ENCODE peak calls at places on chromosomes 3 and 15, in seven cellular contexts. V is aorta; P is CD8-positive, alpha-beta memory T cell; J is spleen; A is heart left ventricle; M is neuronal stem cell; B is thoracic aorta. S is an unnamed sample.

GRCh38 chr3:196996454-196997265 is 28.0 kb upstream of the PIGZ start:
- DNase-seq in P (no peak), J (peak), V (no peak), A (peak), M (no peak), B (no peak), S (no peak)

GRCh38 chr3:127226946-127227842 is 34.3 kb downstream of the PRR23E start:
- DNase-seq in P (no peak), B (no peak), J (no peak), M (peak), V (no peak), A (peak), S (no peak)

GRCh38 chr15:99125061-99125990 is 20.4 kb downstream of the SYNM start:
- DNase-seq in V (peak), B (peak), M (no peak), A (no peak), P (no peak), J (no peak), S (no peak)

GRCh38 chr3:19147905-19148767 is at the start of gene KCNH8:
- DNase-seq in J (peak), P (no peak), V (peak), B (no peak), A (peak), M (peak), S (no peak)

GRCh38 chr3:119148493-119149180 is 2.7 kb downstream of the TEX55 start:
- DNase-seq in M (no peak), P (no peak), A (no peak), V (no peak), J (no peak), B (no peak), S (no peak)

GRCh38 chr3:184791134-184791533 is 20.8 kb upstream of the VPS8 start:
- DNase-seq in V (no peak), B (no peak), P (no peak), J (no peak), M (no peak), A (no peak), S (no peak)

GRCh38 chr3:128309026-128309425 is 155.7 kb downstream of the EEFSEC start:
- DNase-seq in M (no peak), V (no peak), J (no peak), P (no peak), B (no peak), A (no peak), S (no peak)

GRCh38 chr15:58378241-58379085 is 53.3 kb upstream of the LIPC start:
- DNase-seq in P (no peak), V (no peak), B (no peak), M (no peak), J (no peak), A (no peak), S (no peak)

GRCh38 chr3:55009372-55009771 is 81.5 kb upstream of the LRTM1 start:
- DNase-seq in M (no peak), J (no peak), A (no peak), V (no peak), P (no peak), B (no peak), S (no peak)

GRCh38 chr3:179281825-179282224 is 30.9 kb upstream of the KCNMB3 start:
- DNase-seq in P (no peak), B (no peak), A (no peak), J (no peak), V (no peak), M (no peak), S (no peak)

GRCh38 chr15:45391746-45392711 is 13.7 kb upstream of the GATM start:
- DNase-seq in J (no peak), B (no peak), M (no peak), A (no peak), V (peak), P (no peak), S (no peak)

DNA sequence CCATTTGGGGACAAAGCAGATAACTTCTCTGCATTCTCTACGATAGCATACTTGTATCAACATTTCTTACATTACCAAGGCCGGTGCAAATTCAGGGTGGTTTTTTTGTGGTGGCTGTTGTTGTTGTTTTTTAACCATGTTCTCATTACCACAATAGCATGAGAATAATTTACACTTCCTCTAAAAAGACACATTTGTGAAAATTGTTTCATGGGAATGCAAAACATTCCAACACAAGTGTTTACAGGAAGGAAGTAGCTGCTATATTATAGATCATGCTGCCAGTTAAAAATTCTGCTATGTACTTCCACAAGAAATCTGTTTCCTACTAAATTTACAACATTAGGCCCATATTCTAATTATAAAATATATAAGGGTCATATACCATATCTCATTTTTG is 60.3 kb downstream of the UACA start:
- DNase-seq in M (no peak), J (no peak), P (no peak), A (no peak), B (no peak), V (no peak), S (no peak)
- H3K27ac ChIP-seq in M (no peak), J (no peak), P (no peak), A (peak), B (peak), V (peak), S (no peak)

GRCh38 chr3:64685331-64685799 is 2.4 kb downstream of the ADAMTS9 start:
- DNase-seq in V (peak), P (no peak), B (no peak), A (peak), M (no peak), J (peak), S (no peak)
- H3K4me3 ChIP-seq in V (peak), P (no peak), B (peak), A (peak), M (peak), J (peak), S (no peak)

GRCh38 chr3:42892807-42893206 is 13.1 kb upstream of the ZNF662 start:
- DNase-seq in B (no peak), P (no peak), V (no peak), A (no peak), J (no peak), M (no peak), S (no peak)
- H3K27ac ChIP-seq in B (no peak), P (no peak), V (no peak), A (no peak), J (no peak), M (no peak), S (no peak)

DNA sequence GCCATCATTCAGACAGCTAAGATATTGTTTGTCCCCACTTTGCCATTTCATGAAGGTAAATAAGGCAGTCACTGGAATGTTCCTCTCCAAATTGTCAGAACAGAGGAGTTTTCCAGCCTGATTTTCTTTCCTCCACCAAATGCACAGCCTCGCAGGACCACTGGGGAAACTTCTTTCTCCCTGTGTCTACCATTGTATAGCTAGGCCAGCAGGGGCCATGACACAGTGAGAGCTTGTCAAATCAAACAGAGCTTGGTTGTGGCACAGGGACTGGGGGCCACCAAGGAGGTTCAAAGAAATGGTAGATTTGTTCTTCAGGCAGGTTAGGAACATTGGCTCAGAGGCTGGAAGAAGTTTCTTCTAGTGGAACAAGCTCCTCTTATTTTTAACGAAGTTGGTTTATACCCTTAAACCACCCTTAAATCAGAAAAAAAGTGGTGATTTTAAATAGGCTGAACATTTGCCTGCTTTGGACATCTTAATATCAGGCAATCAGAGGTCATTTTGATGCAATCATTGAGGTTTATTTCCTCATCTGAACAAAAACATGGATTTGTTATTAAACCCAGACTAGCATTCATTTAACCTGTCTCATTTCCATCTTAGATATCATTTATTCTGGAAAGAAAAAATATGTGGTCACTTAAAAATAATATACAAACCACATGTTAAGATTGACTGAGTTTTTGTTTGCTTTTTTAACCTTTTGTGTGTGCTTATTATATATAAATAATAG is 105.5 kb downstream of the GTPBP8 start:
- DNase-seq in P (no peak), J (no peak), A (no peak), M (no peak), V (no peak), B (no peak), S (no peak)
- H3K4me3 ChIP-seq in P (no peak), J (no peak), A (no peak), M (no peak), V (no peak), B (no peak), S (no peak)

S was measured in effector memory CD4-positive, alpha-beta T cell.